ENCODE peak calls at places on chromosome 9, in eight cellular contexts. B is IMR-90, D is cardiac muscle cell, I is heart left ventricle, N is DND-41, S is astrocyte, F is sigmoid colon, K is breast epithelium. O is an unnamed sample. For H3K4me1, the result is how much of the 10 kb centered on the place peaks cover.

GRCh38 chr9:114005371-114006154 is 72.5 kb downstream of the AMBP start:
- DNase-seq in B (no peak), D (no peak), I (no peak), N (no peak), S (no peak), F (peak), K (peak), O (no peak)

GRCh38 chr9:128321343-128321742 is 904 bp downstream of the TRUB2 start:
- DNase-seq in B (no peak), D (no peak), I (no peak), N (no peak), S (no peak), F (no peak), K (no peak), O (no peak)

GRCh38 chr9:36193049-36193448 is 2.3 kb downstream of the CLTA start:
- DNase-seq in B (peak), D (no peak), I (no peak), N (no peak), S (no peak), F (no peak), K (no peak), O (no peak)

GRCh38 chr9:2346277-2346913 is 275.2 kb upstream of the VLDLR start:
- DNase-seq in B (no peak), D (no peak), I (no peak), N (no peak), S (no peak), F (no peak), K (no peak), O (no peak)

GRCh38 chr9:92071634-92072033 is 43.6 kb downstream of the SPTLC1 start:
- DNase-seq in B (no peak), D (no peak), I (no peak), N (no peak), S (no peak), F (no peak), K (no peak), O (no peak)

GRCh38 chr9:75186767-75187380 is 98.6 kb downstream of the OSTF1 start:
- DNase-seq in B (peak), D (peak), I (no peak), N (no peak), S (no peak), F (no peak), K (no peak), O (peak)

GRCh38 chr9:71752928-71753327 is 15.4 kb downstream of the CEMIP2 start:
- DNase-seq in B (no peak), D (no peak), I (no peak), N (no peak), S (no peak), F (no peak), K (no peak), O (no peak)

GRCh38 chr9:100602302-100602930 is 24.5 kb downstream of the CAVIN4 start:
- DNase-seq in B (peak), D (peak), I (no peak), N (peak), S (peak), F (no peak), K (no peak), O (peak)

GRCh38 chr9:694499-695154 is 146.9 kb upstream of the DMRT1 start:
- DNase-seq in B (peak), D (peak), I (no peak), N (no peak), S (peak), F (no peak), K (no peak), O (no peak)

GRCh38 chr9:129674229-129674628 is 8.8 kb downstream of the PRRX2 start:
- DNase-seq in B (no peak), D (no peak), I (no peak), N (no peak), S (no peak), F (no peak), K (no peak), O (no peak)

GRCh38 chr9:75448955-75449354 is 360.6 kb downstream of the OSTF1 start:
- DNase-seq in B (no peak), D (no peak), I (no peak), N (no peak), S (no peak), F (no peak), K (no peak), O (no peak)

GRCh38 chr9:108057421-108058136 is 568.0 kb upstream of the KLF4 start:
- DNase-seq in B (peak), D (peak), I (no peak), N (no peak), S (peak), F (peak), K (no peak), O (no peak)

GRCh38 chr9:126664893-126665695 is 51.4 kb downstream of the LMX1B start:
- DNase-seq in B (no peak), D (no peak), I (no peak), N (no peak), S (no peak), F (no peak), K (peak), O (no peak)

GRCh38 chr9:4143951-4144717 is 155.7 kb downstream of the GLIS3 start:
- DNase-seq in B (peak), D (peak), I (no peak), N (no peak), S (peak), F (no peak), K (no peak), O (no peak)

GRCh38 chr9:122835313-122835731 is 6.9 kb upstream of the PDCL start:
- DNase-seq in B (no peak), D (no peak), I (no peak), N (peak), S (no peak), F (no peak), K (no peak), O (peak)

GRCh38 chr9:36208521-36209253 is 18.0 kb downstream of the CLTA start:
- DNase-seq in B (no peak), D (peak), I (no peak), N (no peak), S (peak), F (peak), K (no peak), O (no peak)

GRCh38 chr9:14993891-14994554 is 83.8 kb upstream of the FREM1 start:
- DNase-seq in B (no peak), D (peak), I (no peak), N (peak), S (no peak), F (no peak), K (no peak), O (no peak)

GRCh38 chr9:4801156-4801555 is 8.4 kb downstream of the RCL1 start:
- DNase-seq in B (no peak), D (no peak), I (no peak), N (no peak), S (no peak), F (no peak), K (no peak), O (no peak)

GRCh38 chr9:7209990-7210389 is 452.2 kb downstream of the KDM4C start:
- DNase-seq in B (no peak), D (no peak), I (no peak), N (no peak), S (no peak), F (no peak), K (no peak), O (no peak)

GRCh38 chr9:71620806-71621205 is 147.5 kb downstream of the CEMIP2 start:
- DNase-seq in B (no peak), D (no peak), I (no peak), N (no peak), S (no peak), F (no peak), K (no peak), O (no peak)

GRCh38 chr9:99352786-99353185 is 130.7 kb downstream of the SEC61B start:
- DNase-seq in B (peak), D (no peak), I (no peak), N (no peak), S (no peak), F (no peak), K (no peak), O (no peak)

GRCh38 chr9:72661401-72662135 is 140.2 kb downstream of the TMC1 start:
- DNase-seq in B (peak), D (peak), I (no peak), N (no peak), S (peak), F (no peak), K (no peak), O (no peak)

GRCh38 chr9:16642421-16643109 is 227.9 kb downstream of the BNC2 start:
- DNase-seq in B (peak), D (no peak), I (no peak), N (no peak), S (peak), F (no peak), K (no peak), O (no peak)

GRCh38 chr9:96777539-96777864 is 385 bp downstream of the ZNF510 start:
- DNase-seq in B (no peak), D (no peak), I (no peak), N (no peak), S (no peak), F (no peak), K (no peak), O (no peak)

GRCh38 chr9:95642189-95642588 is 125.4 kb upstream of the PTCH1 start:
- DNase-seq in B (no peak), D (no peak), I (no peak), N (no peak), S (no peak), F (no peak), K (no peak), O (no peak)

DNA sequence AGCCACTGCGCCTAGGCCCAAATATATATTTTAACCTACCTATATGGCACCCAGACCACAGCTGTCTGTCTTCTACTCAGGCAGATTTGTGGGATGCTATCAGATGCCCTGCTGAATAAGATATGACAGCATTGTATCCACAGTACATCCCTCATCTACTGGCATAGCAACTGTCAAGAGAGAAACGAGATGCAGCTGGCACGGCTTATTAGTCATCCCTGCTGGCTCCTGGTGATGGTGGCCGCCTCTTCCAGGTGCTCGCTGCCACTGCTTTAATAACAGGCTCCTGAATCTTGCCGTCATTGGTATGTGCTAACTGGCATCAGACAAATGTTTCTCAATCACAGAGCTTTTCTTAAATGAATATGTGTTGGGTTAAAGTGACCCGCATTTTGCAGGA is 34.0 kb downstream of the B4GALT1 start:
- DNase-seq in B (no peak), D (no peak), I (no peak), N (no peak), S (no peak), F (peak), K (no peak), O (no peak)
- H3K4me1 ChIP-seq in B (under half), D (under half), I (half or more), N (under half), S (under half), F (under half), K (under half), O (under half)

GRCh38 chr9:124266139-124266825 is 8.5 kb downstream of the NEK6 start:
- DNase-seq in B (peak), D (no peak), I (no peak), N (no peak), S (peak), F (no peak), K (no peak), O (no peak)

GRCh38 chr9:124263158-124263557 is 5.4 kb downstream of the NEK6 start:
- DNase-seq in B (no peak), D (no peak), I (no peak), N (no peak), S (no peak), F (no peak), K (no peak), O (no peak)

GRCh38 chr9:124266826-124267201 is 9.1 kb downstream of the NEK6 start:
- DNase-seq in B (no peak), D (no peak), I (no peak), N (no peak), S (no peak), F (no peak), K (no peak), O (no peak)

GRCh38 chr9:124263800-124264426 is 6.2 kb downstream of the NEK6 start:
- DNase-seq in B (no peak), D (no peak), I (no peak), N (no peak), S (no peak), F (no peak), K (no peak), O (no peak)

GRCh38 chr9:124264812-124265211 is 7.1 kb downstream of the NEK6 start:
- DNase-seq in B (peak), D (peak), I (no peak), N (no peak), S (peak), F (no peak), K (no peak), O (peak)
- H3K4me1 ChIP-seq in B (half or more), D (under half), I (half or more), N (under half), S (half or more), F (half or more), K (under half), O (half or more)

DNA sequence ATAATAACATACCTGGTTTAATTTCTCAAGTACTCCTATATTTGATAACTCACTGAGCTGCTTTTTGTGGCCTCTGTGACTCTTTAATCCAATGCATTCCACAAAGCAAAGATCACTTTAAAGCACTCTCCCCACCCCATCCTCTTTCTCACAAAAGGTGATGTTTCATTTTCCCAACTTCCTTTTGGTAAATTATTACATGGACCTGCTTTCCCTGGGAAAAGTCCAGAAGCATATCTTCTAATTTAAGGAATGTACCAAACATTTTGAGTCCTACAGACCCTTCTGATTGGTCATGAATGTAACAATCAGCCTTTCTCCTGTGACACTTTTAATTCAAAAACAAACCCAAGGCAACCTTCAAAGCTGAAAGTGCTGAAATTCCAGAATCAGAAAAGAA is 71.1 kb downstream of the MLLT3 start:
- DNase-seq in B (peak), D (no peak), I (no peak), N (no peak), S (no peak), F (no peak), K (no peak), O (no peak)
- H3K4me1 ChIP-seq in B (under half), D (under half), I (under half), N (under half), S (under half), F (under half), K (under half), O (under half)

DNA sequence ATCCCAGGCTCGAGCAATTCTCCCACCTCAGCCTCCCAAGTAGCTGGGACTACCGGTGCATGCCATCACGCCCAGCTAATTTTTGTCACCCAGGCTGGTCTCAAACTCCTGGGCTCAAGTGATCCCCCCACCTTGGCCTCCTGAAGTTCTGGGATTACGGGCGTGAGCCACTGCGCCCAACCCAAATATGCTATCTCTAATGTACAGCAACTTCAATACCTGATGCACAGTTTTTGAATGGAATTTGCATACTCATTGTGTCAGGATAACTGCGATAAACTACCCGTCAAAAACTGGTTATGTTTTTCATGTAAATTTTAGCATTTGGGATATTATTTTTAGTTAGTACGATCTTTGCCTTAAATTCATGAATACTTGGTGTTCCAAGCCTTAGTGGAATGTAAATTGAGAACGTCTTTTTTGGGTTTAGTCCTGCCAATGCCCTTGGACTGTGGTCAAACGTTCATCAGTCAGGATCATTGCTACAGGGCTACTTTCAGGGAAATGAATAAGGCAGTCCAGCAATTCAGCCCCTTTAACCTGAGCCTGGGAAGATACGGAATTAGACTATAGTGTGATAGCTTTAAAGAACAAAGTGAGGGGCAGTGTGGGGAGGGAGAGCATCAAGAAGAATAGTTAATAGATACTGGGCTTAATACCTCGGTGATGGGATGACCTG is 4.5 kb downstream of the UGCG start:
- DNase-seq in B (no peak), D (peak), I (no peak), N (no peak), S (no peak), F (no peak), K (no peak), O (no peak)
- H3K4me1 ChIP-seq in B (under half), D (under half), I (half or more), N (under half), S (under half), F (half or more), K (under half), O (under half)

GRCh38 chr9:121350993-121351561 is 19.0 kb downstream of the STOM start:
- DNase-seq in B (peak), D (peak), I (peak), N (no peak), S (peak), F (peak), K (no peak), O (no peak)

GRCh38 chr9:121357011-121357410 is 13.0 kb downstream of the STOM start:
- DNase-seq in B (no peak), D (no peak), I (no peak), N (no peak), S (no peak), F (no peak), K (no peak), O (no peak)

GRCh38 chr9:121354141-121354540 is 15.9 kb downstream of the STOM start:
- DNase-seq in B (no peak), D (peak), I (peak), N (no peak), S (no peak), F (no peak), K (no peak), O (no peak)

GRCh38 chr9:121353246-121353975 is 16.6 kb downstream of the STOM start:
- DNase-seq in B (no peak), D (no peak), I (no peak), N (no peak), S (no peak), F (no peak), K (no peak), O (no peak)

DNA sequence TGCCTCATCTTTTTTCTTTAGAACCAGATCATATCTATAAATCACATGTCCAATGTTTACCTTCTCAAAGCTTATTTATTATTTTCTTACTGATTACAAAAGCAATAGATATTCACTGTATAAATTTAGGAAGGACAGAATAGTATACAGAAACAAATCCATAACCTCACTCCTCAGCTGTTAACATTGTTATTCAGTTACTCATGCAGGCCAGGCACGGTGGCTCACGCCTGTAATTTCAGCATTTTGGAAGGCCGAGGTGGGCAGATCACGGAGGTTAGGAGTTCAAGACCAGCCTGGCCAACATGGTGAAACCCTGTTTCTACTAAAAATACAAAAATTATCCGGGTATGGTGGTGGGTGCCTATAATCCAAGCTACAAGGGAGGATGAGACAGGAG is 15.3 kb downstream of the STOM start:
- DNase-seq in B (peak), D (no peak), I (no peak), N (no peak), S (no peak), F (no peak), K (no peak), O (no peak)
- H3K4me1 ChIP-seq in B (under half), D (under half), I (half or more), N (under half), S (under half), F (half or more), K (under half), O (under half)

DNA sequence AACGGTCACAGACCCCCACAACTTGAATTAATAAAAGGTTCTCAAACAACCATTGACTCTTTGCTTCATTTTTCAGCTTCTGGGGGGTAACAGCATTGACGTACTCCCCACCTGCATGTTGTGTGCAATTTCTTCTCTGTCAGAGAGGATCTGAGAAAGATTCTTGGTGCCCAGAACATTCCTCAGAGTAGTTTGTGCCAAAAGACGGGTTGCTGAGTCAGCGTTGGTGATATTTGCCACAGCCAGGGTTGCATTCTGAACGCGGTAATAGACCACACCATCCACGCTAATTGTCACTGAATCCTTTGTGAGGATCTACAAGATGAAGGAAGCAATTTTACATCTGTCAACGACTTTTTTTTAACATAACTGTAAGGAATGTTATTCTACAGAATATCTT is 21.0 kb downstream of the STOM start:
- DNase-seq in B (no peak), D (peak), I (no peak), N (no peak), S (peak), F (no peak), K (no peak), O (no peak)
- H3K4me1 ChIP-seq in B (under half), D (under half), I (half or more), N (under half), S (under half), F (half or more), K (under half), O (under half)

GRCh38 chr9:109098960-109099308 is 20.8 kb downstream of the TMEM245 start:
- DNase-seq in B (no peak), D (no peak), I (no peak), N (no peak), S (peak), F (no peak), K (no peak), O (no peak)
- H3K4me1 ChIP-seq in B (under half), D (under half), I (half or more), N (under half), S (under half), F (half or more), K (under half), O (under half)

GRCh38 chr9:134365791-134366222 is 39.6 kb downstream of the RXRA start:
- DNase-seq in B (no peak), D (peak), I (peak), N (peak), S (no peak), F (peak), K (no peak), O (no peak)
- H3K4me1 ChIP-seq in B (under half), D (under half), I (half or more), N (under half), S (under half), F (half or more), K (under half), O (under half)

O was measured in OCI-LY7.